ENCODE peak calls at places on chromosomes 11 and 22, in eight cellular contexts. O, C, K, L, Y, V, M and H are unnamed samples.

GRCh38 chr11:44627911-44628729 is 62.7 kb downstream of the CD82 start:
- DNase-seq in O (peak), C (peak), K (peak), L (no peak), Y (no peak), V (peak), M (no peak), H (peak)

GRCh38 chr11:93169950-93170561 is 27.7 kb downstream of the SLC36A4 start:
- DNase-seq in O (no peak), C (no peak), K (no peak), L (peak), Y (no peak), V (no peak), M (peak), H (no peak)

GRCh38 chr22:34055525-34056200 is 135.4 kb upstream of the LARGE1 start:
- DNase-seq in O (no peak), C (no peak), K (no peak), L (peak), Y (no peak), V (peak), M (peak), H (peak)

GRCh38 chr22:43860831-43861230 is 1.5 kb downstream of the SULT4A1 start:
- DNase-seq in O (no peak), C (peak), K (no peak), L (no peak), Y (no peak), V (no peak), M (no peak), H (no peak)

GRCh38 chr11:44484211-44484610 is 81.3 kb upstream of the CD82 start:
- DNase-seq in O (no peak), C (no peak), K (no peak), L (no peak), Y (no peak), V (no peak), M (peak), H (no peak)

GRCh38 chr11:75346912-75347647 is 4.4 kb downstream of the ARRB1 start:
- DNase-seq in O (peak), C (peak), K (no peak), L (no peak), Y (no peak), V (peak), M (no peak), H (peak)

GRCh38 chr22:37370306-37370979 is 56.8 kb downstream of the ELFN2 start:
- DNase-seq in O (no peak), C (no peak), K (peak), L (peak), Y (no peak), V (peak), M (no peak), H (peak)

GRCh38 chr22:35380013-35380412 is 883 bp upstream of the HMOX1 start:
- DNase-seq in O (no peak), C (no peak), K (peak), L (no peak), Y (no peak), V (no peak), M (no peak), H (no peak)

GRCh38 chr22:50250555-50251471 is at the start of gene HDAC10:
- DNase-seq in O (peak), C (peak), K (no peak), L (peak), Y (no peak), V (peak), M (peak), H (peak)

GRCh38 chr22:32265882-32266767 is 11.0 kb upstream of the SLC5A4 start:
- DNase-seq in O (peak), C (no peak), K (peak), L (peak), Y (peak), V (peak), M (peak), H (peak)

GRCh38 chr11:1563149-1563638 is 8.9 kb downstream of the DUSP8 start:
- DNase-seq in O (no peak), C (no peak), K (no peak), L (no peak), Y (no peak), V (no peak), M (no peak), H (no peak)

GRCh38 chr22:43845981-43846380 is 16.3 kb downstream of the SULT4A1 start:
- DNase-seq in O (no peak), C (peak), K (no peak), L (no peak), Y (no peak), V (no peak), M (no peak), H (no peak)

GRCh38 chr11:111540114-111540920 is at the start of gene LAYN:
- DNase-seq in O (peak), C (peak), K (no peak), L (no peak), Y (peak), V (peak), M (peak), H (peak)

GRCh38 chr22:30922151-30922611 is 46.4 kb downstream of the MORC2 start:
- DNase-seq in O (peak), C (peak), K (peak), L (no peak), Y (no peak), V (peak), M (peak), H (peak)

GRCh38 chr11:97909544-97910394 is 1111.0 kb upstream of the CNTN5 start:
- DNase-seq in O (no peak), C (no peak), K (no peak), L (no peak), Y (no peak), V (no peak), M (no peak), H (no peak)

GRCh38 chr11:2694995-2695939 is 4.5 kb downstream of the KCNQ1OT1 start:
- DNase-seq in O (peak), C (peak), K (no peak), L (no peak), Y (no peak), V (no peak), M (no peak), H (no peak)

GRCh38 chr11:30107899-30108298 is 91.1 kb upstream of the KCNA4 start:
- DNase-seq in O (no peak), C (no peak), K (no peak), L (no peak), Y (no peak), V (no peak), M (no peak), H (no peak)

GRCh38 chr11:13207665-13208594 is 69.7 kb upstream of the BMAL1 start:
- DNase-seq in O (no peak), C (peak), K (no peak), L (peak), Y (no peak), V (no peak), M (no peak), H (peak)

GRCh38 chr11:13205446-13205845 is 72.1 kb upstream of the BMAL1 start:
- DNase-seq in O (no peak), C (no peak), K (no peak), L (no peak), Y (no peak), V (no peak), M (no peak), H (no peak)

GRCh38 chr11:13208921-13209320 is 68.7 kb upstream of the BMAL1 start:
- DNase-seq in O (no peak), C (no peak), K (no peak), L (no peak), Y (no peak), V (no peak), M (no peak), H (no peak)

GRCh38 chr11:13207270-13207664 is 70.3 kb upstream of the BMAL1 start:
- DNase-seq in O (no peak), C (no peak), K (no peak), L (no peak), Y (no peak), V (no peak), M (no peak), H (no peak)

GRCh38 chr11:13206086-13206640 is 71.4 kb upstream of the BMAL1 start:
- DNase-seq in O (no peak), C (no peak), K (no peak), L (no peak), Y (no peak), V (no peak), M (no peak), H (no peak)
- H3K27ac ChIP-seq in O (no peak), C (no peak), K (no peak), L (no peak), Y (no peak), V (no peak), M (no peak), H (no peak)

GRCh38 chr11:12198261-12198925 is 88.0 kb downstream of the MICAL2 start:
- DNase-seq in O (no peak), C (no peak), K (no peak), L (no peak), Y (no peak), V (peak), M (no peak), H (no peak)

GRCh38 chr11:12196335-12196734 is 85.9 kb downstream of the MICAL2 start:
- DNase-seq in O (no peak), C (no peak), K (no peak), L (no peak), Y (no peak), V (no peak), M (no peak), H (no peak)

GRCh38 chr11:12199231-12199948 is 89.0 kb downstream of the MICAL2 start:
- DNase-seq in O (no peak), C (no peak), K (no peak), L (peak), Y (no peak), V (no peak), M (no peak), H (no peak)

GRCh38 chr11:12195773-12196172 is 85.4 kb downstream of the MICAL2 start:
- DNase-seq in O (no peak), C (no peak), K (no peak), L (peak), Y (no peak), V (no peak), M (no peak), H (no peak)

GRCh38 chr11:12196862-12197261 is 86.5 kb downstream of the MICAL2 start:
- DNase-seq in O (no peak), C (no peak), K (no peak), L (no peak), Y (no peak), V (no peak), M (no peak), H (no peak)
- H3K4me3 ChIP-seq in O (no peak), C (no peak), K (no peak), L (no peak), Y (no peak), V (no peak), M (no peak), H (no peak)

DNA sequence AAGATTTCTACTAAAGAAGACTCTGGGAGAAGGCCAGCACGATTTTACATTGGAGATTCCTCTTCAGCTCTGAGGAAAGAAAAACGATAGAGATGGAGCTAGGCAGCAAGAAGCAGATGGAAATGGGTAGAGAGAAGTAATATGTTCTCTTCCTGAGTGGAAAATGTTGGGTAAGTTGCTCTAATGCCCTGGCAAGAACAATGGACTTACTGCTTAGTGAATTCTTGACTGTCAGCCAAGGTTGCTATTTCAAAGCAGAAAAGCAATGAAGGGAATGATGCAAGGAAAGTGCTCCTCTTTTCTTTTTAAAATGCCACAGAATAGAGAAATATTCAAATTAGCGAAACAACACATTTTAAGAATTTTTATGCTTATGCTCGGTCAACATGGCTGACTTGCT is 38.4 kb upstream of the CWF19L2 start:
- DNase-seq in O (no peak), C (no peak), K (no peak), L (no peak), Y (no peak), V (no peak), M (no peak), H (no peak)
- H3K27ac ChIP-seq in O (no peak), C (no peak), K (no peak), L (no peak), Y (no peak), V (no peak), M (no peak), H (no peak)

GRCh38 chr11:118699508-118700220 is 20.2 kb upstream of the TREH start:
- DNase-seq in O (no peak), C (no peak), K (no peak), L (no peak), Y (no peak), V (no peak), M (no peak), H (no peak)

GRCh38 chr11:118694185-118694584 is 14.7 kb upstream of the TREH start:
- DNase-seq in O (no peak), C (no peak), K (no peak), L (no peak), Y (no peak), V (no peak), M (no peak), H (no peak)

GRCh38 chr11:118697346-118697745 is 17.9 kb upstream of the TREH start:
- DNase-seq in O (no peak), C (no peak), K (no peak), L (no peak), Y (no peak), V (no peak), M (no peak), H (no peak)

GRCh38 chr11:118694771-118695170 is 15.3 kb upstream of the TREH start:
- DNase-seq in O (no peak), C (no peak), K (no peak), L (no peak), Y (no peak), V (no peak), M (no peak), H (no peak)

GRCh38 chr11:118696673-118697226 is 17.3 kb upstream of the TREH start:
- DNase-seq in O (no peak), C (no peak), K (no peak), L (peak), Y (no peak), V (no peak), M (no peak), H (no peak)
- H3K4me3 ChIP-seq in O (no peak), C (no peak), K (no peak), L (peak), Y (no peak), V (no peak), M (no peak), H (no peak)

DNA sequence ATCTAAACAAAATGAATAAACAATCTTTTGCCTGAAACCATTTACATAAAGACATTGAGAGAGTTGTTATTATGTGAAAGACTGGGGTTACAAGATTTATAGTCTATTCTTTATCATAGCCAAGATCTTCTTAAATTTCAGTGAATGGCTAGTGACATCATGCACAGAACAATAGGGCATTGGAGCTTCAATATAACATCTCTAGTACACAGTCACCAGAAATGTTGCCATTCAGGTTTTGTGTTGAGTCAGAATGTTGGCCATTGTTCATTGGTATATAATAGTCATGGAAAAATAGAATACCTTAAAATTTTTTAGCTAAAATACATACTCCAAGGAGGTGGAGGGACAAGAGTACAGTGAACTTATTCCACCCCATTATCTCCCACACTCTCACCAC is 44.3 kb downstream of the SLC5A12 start:
- DNase-seq in O (no peak), C (no peak), K (no peak), L (no peak), Y (no peak), V (no peak), M (no peak), H (no peak)
- H3K27ac ChIP-seq in O (no peak), C (no peak), K (no peak), L (no peak), Y (no peak), V (no peak), M (no peak), H (no peak)

GRCh38 chr11:10823152-10823579 is 14.4 kb upstream of the EIF4G2 start:
- DNase-seq in O (no peak), C (no peak), K (no peak), L (no peak), Y (no peak), V (no peak), M (no peak), H (no peak)
- H3K4me3 ChIP-seq in O (no peak), C (no peak), K (no peak), L (no peak), Y (no peak), V (no peak), M (no peak), H (no peak)